ENCODE peak calls at places on chromosomes 11 and 22, in eight cellular contexts. One of them, this sample, is unnamed.

GRCh38 chr11:59199546-59200420 is 12.9 kb downstream of the MPEG1 start:
- DNase-seq in GM04504: no peak
- DNase-seq in HTR-8/SVneo: no peak
- DNase-seq in GM19239: no peak
- DNase-seq in stimulated activated CD8-positive, alpha-beta memory T cell treated with anti-CD3 and anti-CD28 coated beads, Interleukin-15, amount 100 ng/mL, for 4 hours: no peak
- DNase-seq in upper lobe of right lung: no peak
- DNase-seq in retina: no peak
- DNase-seq in PC-9: no peak
- DNase-seq in this sample: no peak

GRCh38 chr11:128653828-128654231 is 40.0 kb upstream of the FLI1 start:
- DNase-seq in PC-9: peak; percentile 72
- DNase-seq in retina: peak; percentile 40
- DNase-seq in GM04504: peak; percentile 12
- DNase-seq in upper lobe of right lung: peak; percentile 83
- DNase-seq in GM19239: no peak
- DNase-seq in HTR-8/SVneo: no peak
- DNase-seq in stimulated activated CD8-positive, alpha-beta memory T cell treated with anti-CD3 and anti-CD28 coated beads, Interleukin-15, amount 100 ng/mL, for 4 hours: no peak
- DNase-seq in this sample: no peak

GRCh38 chr11:60634151-60634550 is 65.3 kb upstream of the MS4A8 start:
- DNase-seq in GM19239: no peak
- DNase-seq in stimulated activated CD8-positive, alpha-beta memory T cell treated with anti-CD3 and anti-CD28 coated beads, Interleukin-15, amount 100 ng/mL, for 4 hours: no peak
- DNase-seq in GM04504: no peak
- DNase-seq in upper lobe of right lung: no peak
- DNase-seq in HTR-8/SVneo: no peak
- DNase-seq in retina: no peak
- DNase-seq in PC-9: no peak
- DNase-seq in this sample: no peak

GRCh38 chr22:23248583-23248982 is 68.3 kb downstream of the BCR start:
- DNase-seq in PC-9: peak; percentile 57
- DNase-seq in upper lobe of right lung: no peak
- DNase-seq in stimulated activated CD8-positive, alpha-beta memory T cell treated with anti-CD3 and anti-CD28 coated beads, Interleukin-15, amount 100 ng/mL, for 4 hours: no peak
- DNase-seq in GM19239: no peak
- DNase-seq in GM04504: no peak
- DNase-seq in retina: no peak
- DNase-seq in HTR-8/SVneo: no peak
- DNase-seq in this sample: no peak

GRCh38 chr11:17853280-17853679 is 118.7 kb downstream of the KCNC1 start:
- DNase-seq in HTR-8/SVneo: no peak
- DNase-seq in retina: no peak
- DNase-seq in GM19239: no peak
- DNase-seq in stimulated activated CD8-positive, alpha-beta memory T cell treated with anti-CD3 and anti-CD28 coated beads, Interleukin-15, amount 100 ng/mL, for 4 hours: no peak
- DNase-seq in GM04504: no peak
- DNase-seq in PC-9: no peak
- DNase-seq in upper lobe of right lung: no peak
- DNase-seq in this sample: no peak

GRCh38 chr11:115201121-115201792 is 303.0 kb downstream of the CADM1 start:
- DNase-seq in stimulated activated CD8-positive, alpha-beta memory T cell treated with anti-CD3 and anti-CD28 coated beads, Interleukin-15, amount 100 ng/mL, for 4 hours: no peak
- DNase-seq in upper lobe of right lung: no peak
- DNase-seq in PC-9: no peak
- DNase-seq in HTR-8/SVneo: no peak
- DNase-seq in GM04504: peak; percentile 34
- DNase-seq in retina: no peak
- DNase-seq in GM19239: no peak
- DNase-seq in this sample: no peak

GRCh38 chr11:118238397-118238796 is 13.6 kb upstream of the JAML start:
- DNase-seq in upper lobe of right lung: no peak
- DNase-seq in HTR-8/SVneo: no peak
- DNase-seq in stimulated activated CD8-positive, alpha-beta memory T cell treated with anti-CD3 and anti-CD28 coated beads, Interleukin-15, amount 100 ng/mL, for 4 hours: no peak
- DNase-seq in GM04504: no peak
- DNase-seq in PC-9: no peak
- DNase-seq in GM19239: no peak
- DNase-seq in retina: no peak
- DNase-seq in this sample: no peak

GRCh38 chr22:39472570-39473556 is 16.1 kb downstream of the MGAT3 start:
- DNase-seq in retina: no peak
- DNase-seq in HTR-8/SVneo: no peak
- DNase-seq in PC-9: peak; percentile 50
- DNase-seq in upper lobe of right lung: peak; percentile 78
- DNase-seq in stimulated activated CD8-positive, alpha-beta memory T cell treated with anti-CD3 and anti-CD28 coated beads, Interleukin-15, amount 100 ng/mL, for 4 hours: no peak
- DNase-seq in GM19239: peak; percentile 54
- DNase-seq in GM04504: no peak
- DNase-seq in this sample: no peak

GRCh38 chr22:45202333-45203149 is 38.2 kb downstream of the KIAA0930 start:
- DNase-seq in stimulated activated CD8-positive, alpha-beta memory T cell treated with anti-CD3 and anti-CD28 coated beads, Interleukin-15, amount 100 ng/mL, for 4 hours: no peak
- DNase-seq in PC-9: peak; percentile 38
- DNase-seq in retina: no peak
- DNase-seq in HTR-8/SVneo: no peak
- DNase-seq in GM19239: no peak
- DNase-seq in GM04504: no peak
- DNase-seq in upper lobe of right lung: no peak
- DNase-seq in this sample: no peak

GRCh38 chr11:12902784-12903491 is 106.2 kb upstream of the RASSF10 start:
- DNase-seq in HTR-8/SVneo: no peak
- DNase-seq in retina: no peak
- DNase-seq in stimulated activated CD8-positive, alpha-beta memory T cell treated with anti-CD3 and anti-CD28 coated beads, Interleukin-15, amount 100 ng/mL, for 4 hours: no peak
- DNase-seq in GM04504: no peak
- DNase-seq in GM19239: no peak
- DNase-seq in upper lobe of right lung: no peak
- DNase-seq in PC-9: no peak
- DNase-seq in this sample: no peak

GRCh38 chr11:92311616-92312449 is 87.2 kb downstream of the FAT3 start:
- DNase-seq in HTR-8/SVneo: no peak
- DNase-seq in PC-9: no peak
- DNase-seq in stimulated activated CD8-positive, alpha-beta memory T cell treated with anti-CD3 and anti-CD28 coated beads, Interleukin-15, amount 100 ng/mL, for 4 hours: no peak
- DNase-seq in upper lobe of right lung: no peak
- DNase-seq in GM04504: no peak
- DNase-seq in GM19239: no peak
- DNase-seq in retina: no peak
- DNase-seq in this sample: no peak

GRCh38 chr22:46061431-46062231 is 84.7 kb upstream of the WNT7B start:
- DNase-seq in PC-9: no peak
- DNase-seq in retina: no peak
- DNase-seq in upper lobe of right lung: peak; percentile 62
- DNase-seq in GM19239: no peak
- DNase-seq in HTR-8/SVneo: no peak
- DNase-seq in GM04504: peak; percentile 8
- DNase-seq in stimulated activated CD8-positive, alpha-beta memory T cell treated with anti-CD3 and anti-CD28 coated beads, Interleukin-15, amount 100 ng/mL, for 4 hours: no peak
- DNase-seq in this sample: no peak

GRCh38 chr11:132911186-132911585 is 621.1 kb downstream of the OPCML start:
- DNase-seq in HTR-8/SVneo: peak; percentile 53
- DNase-seq in stimulated activated CD8-positive, alpha-beta memory T cell treated with anti-CD3 and anti-CD28 coated beads, Interleukin-15, amount 100 ng/mL, for 4 hours: no peak
- DNase-seq in upper lobe of right lung: no peak
- DNase-seq in retina: no peak
- DNase-seq in GM19239: no peak
- DNase-seq in PC-9: no peak
- DNase-seq in GM04504: peak; percentile 29
- DNase-seq in this sample: no peak

GRCh38 chr22:38107692-38108515 is 2.6 kb downstream of the BAIAP2L2 start:
- DNase-seq in HTR-8/SVneo: no peak
- DNase-seq in upper lobe of right lung: no peak
- DNase-seq in GM04504: peak; percentile 22
- DNase-seq in PC-9: no peak
- DNase-seq in retina: peak; percentile 32
- DNase-seq in GM19239: no peak
- DNase-seq in stimulated activated CD8-positive, alpha-beta memory T cell treated with anti-CD3 and anti-CD28 coated beads, Interleukin-15, amount 100 ng/mL, for 4 hours: no peak
- DNase-seq in this sample: no peak

GRCh38 chr11:74055938-74056337 is 47.1 kb upstream of the UCP3 start:
- DNase-seq in stimulated activated CD8-positive, alpha-beta memory T cell treated with anti-CD3 and anti-CD28 coated beads, Interleukin-15, amount 100 ng/mL, for 4 hours: no peak
- DNase-seq in GM19239: no peak
- DNase-seq in upper lobe of right lung: no peak
- DNase-seq in GM04504: no peak
- DNase-seq in HTR-8/SVneo: peak; percentile 59
- DNase-seq in retina: no peak
- DNase-seq in PC-9: no peak
- DNase-seq in this sample: no peak

This sample was measured in D721Med.